ENCODE peak calls at places on chromosomes 2 and 18, in ten cellular contexts. One of them, this sample, is unnamed.

GRCh38 chr18:42920621-42921020 is 194.9 kb downstream of the RIT2 start:
- DNase-seq in H1: no peak
- DNase-seq in A549: no peak
- DNase-seq in transverse colon: no peak
- DNase-seq in SK-N-SH: no peak
- DNase-seq in tibial nerve: no peak
- DNase-seq in ovary: no peak
- DNase-seq in stomach: no peak
- DNase-seq in HepG2: no peak
- DNase-seq in GM12878: no peak
- DNase-seq in this sample: no peak

GRCh38 chr2:186909095-186909494 is 60.1 kb upstream of the ZSWIM2 start:
- DNase-seq in H1: no peak
- DNase-seq in A549: no peak
- DNase-seq in transverse colon: no peak
- DNase-seq in SK-N-SH: no peak
- DNase-seq in tibial nerve: no peak
- DNase-seq in ovary: no peak
- DNase-seq in stomach: no peak
- DNase-seq in HepG2: no peak
- DNase-seq in GM12878: no peak
- DNase-seq in this sample: no peak

GRCh38 chr2:188527110-188527509 is 235.4 kb downstream of the GULP1 start:
- DNase-seq in H1: no peak
- DNase-seq in A549: no peak
- DNase-seq in transverse colon: no peak
- DNase-seq in SK-N-SH: no peak
- DNase-seq in tibial nerve: no peak
- DNase-seq in ovary: no peak
- DNase-seq in stomach: no peak
- DNase-seq in HepG2: no peak
- DNase-seq in GM12878: no peak
- DNase-seq in this sample: no peak

GRCh38 chr2:75896779-75897366 is 186.2 kb upstream of the GCFC2 start:
- DNase-seq in H1: peak
- DNase-seq in A549: peak
- DNase-seq in transverse colon: no peak
- DNase-seq in SK-N-SH: peak
- DNase-seq in tibial nerve: no peak
- DNase-seq in ovary: no peak
- DNase-seq in stomach: peak
- DNase-seq in HepG2: peak
- DNase-seq in GM12878: no peak
- DNase-seq in this sample: no peak

GRCh38 chr2:143205106-143205764 is 76.0 kb downstream of the ARHGAP15 start:
- DNase-seq in H1: no peak
- DNase-seq in A549: no peak
- DNase-seq in transverse colon: no peak
- DNase-seq in SK-N-SH: no peak
- DNase-seq in tibial nerve: no peak
- DNase-seq in ovary: no peak
- DNase-seq in stomach: no peak
- DNase-seq in HepG2: peak
- DNase-seq in GM12878: no peak
- DNase-seq in this sample: no peak

GRCh38 chr18:35267809-35268208 is 22.2 kb downstream of the ZSCAN30 start:
- DNase-seq in H1: no peak
- DNase-seq in A549: no peak
- DNase-seq in transverse colon: peak
- DNase-seq in SK-N-SH: peak
- DNase-seq in tibial nerve: peak
- DNase-seq in ovary: peak
- DNase-seq in stomach: no peak
- DNase-seq in HepG2: no peak
- DNase-seq in GM12878: no peak
- DNase-seq in this sample: peak

GRCh38 chr18:47930086-47930843 is at the start of gene SMAD2:
- DNase-seq in H1: peak
- DNase-seq in A549: peak
- DNase-seq in transverse colon: peak
- DNase-seq in SK-N-SH: peak
- DNase-seq in tibial nerve: peak
- DNase-seq in ovary: peak
- DNase-seq in stomach: peak
- DNase-seq in HepG2: peak
- DNase-seq in GM12878: no peak
- DNase-seq in this sample: peak

GRCh38 chr18:44473394-44474066 is 207.2 kb upstream of the SETBP1 start:
- DNase-seq in H1: no peak
- DNase-seq in A549: no peak
- DNase-seq in transverse colon: no peak
- DNase-seq in SK-N-SH: no peak
- DNase-seq in tibial nerve: no peak
- DNase-seq in ovary: no peak
- DNase-seq in stomach: no peak
- DNase-seq in HepG2: no peak
- DNase-seq in GM12878: no peak
- DNase-seq in this sample: no peak

GRCh38 chr18:51266736-51267135 is 69.3 kb upstream of the MEX3C start:
- DNase-seq in H1: no peak
- DNase-seq in A549: no peak
- DNase-seq in transverse colon: no peak
- DNase-seq in SK-N-SH: no peak
- DNase-seq in tibial nerve: no peak
- DNase-seq in ovary: no peak
- DNase-seq in stomach: no peak
- DNase-seq in HepG2: no peak
- DNase-seq in GM12878: no peak
- DNase-seq in this sample: no peak

GRCh38 chr2:218329826-218330651 is 26.6 kb upstream of the CATIP start:
- DNase-seq in H1: no peak
- DNase-seq in A549: no peak
- DNase-seq in transverse colon: peak
- DNase-seq in SK-N-SH: no peak
- DNase-seq in tibial nerve: no peak
- DNase-seq in ovary: no peak
- DNase-seq in stomach: no peak
- DNase-seq in HepG2: no peak
- DNase-seq in GM12878: peak
- DNase-seq in this sample: no peak

GRCh38 chr2:26605195-26605968 is 35.8 kb downstream of the CIB4 start:
- DNase-seq in H1: peak
- DNase-seq in A549: peak
- DNase-seq in transverse colon: no peak
- DNase-seq in SK-N-SH: peak
- DNase-seq in tibial nerve: peak
- DNase-seq in ovary: peak
- DNase-seq in stomach: no peak
- DNase-seq in HepG2: peak
- DNase-seq in GM12878: peak
- DNase-seq in this sample: peak

GRCh38 chr2:20051518-20052228 is at the start of gene LAPTM4A:
- DNase-seq in H1: peak
- DNase-seq in A549: peak
- DNase-seq in transverse colon: peak
- DNase-seq in SK-N-SH: peak
- DNase-seq in tibial nerve: peak
- DNase-seq in ovary: peak
- DNase-seq in stomach: peak
- DNase-seq in HepG2: peak
- DNase-seq in GM12878: peak
- DNase-seq in this sample: peak

GRCh38 chr2:222709191-222709891 is 37.9 kb downstream of the MOGAT1 start:
- DNase-seq in H1: no peak
- DNase-seq in A549: peak
- DNase-seq in transverse colon: peak
- DNase-seq in SK-N-SH: no peak
- DNase-seq in tibial nerve: peak
- DNase-seq in ovary: no peak
- DNase-seq in stomach: peak
- DNase-seq in HepG2: peak
- DNase-seq in GM12878: no peak
- DNase-seq in this sample: peak

DNA sequence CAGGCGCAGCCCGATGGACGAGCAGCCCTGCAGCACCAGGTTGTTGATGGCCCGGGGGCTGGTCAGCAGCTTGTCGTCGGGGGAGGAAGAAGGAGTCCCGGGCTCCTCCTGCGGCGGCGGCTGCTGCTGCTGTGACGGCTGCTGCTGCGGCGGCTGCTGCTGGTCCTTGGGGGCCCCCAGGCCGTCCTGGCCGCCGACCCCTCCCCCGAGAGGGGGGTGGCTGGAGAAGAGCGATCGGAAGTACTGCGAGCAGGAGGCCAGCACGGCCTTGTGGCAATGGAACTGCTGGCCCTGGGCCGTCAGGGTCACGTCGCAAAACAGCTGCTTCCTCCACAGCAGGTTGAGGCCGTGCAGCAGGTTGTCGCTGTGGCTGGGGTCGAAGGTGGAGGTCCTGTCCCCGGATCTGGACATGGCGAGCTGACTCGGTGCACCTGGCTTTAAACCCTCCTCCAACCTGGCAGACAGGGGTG is 2.6 kb downstream of the KLHL14 start:
- DNase-seq in H1: no peak
- DNase-seq in A549: no peak
- DNase-seq in transverse colon: no peak
- DNase-seq in SK-N-SH: peak
- DNase-seq in tibial nerve: no peak
- DNase-seq in ovary: no peak
- DNase-seq in stomach: no peak
- DNase-seq in HepG2: peak
- DNase-seq in GM12878: no peak
- DNase-seq in this sample: peak
- H3K4me3 ChIP-seq in H1: peak
- H3K4me3 ChIP-seq in A549: no peak
- H3K4me3 ChIP-seq in transverse colon: peak
- H3K4me3 ChIP-seq in SK-N-SH: no peak
- H3K4me3 ChIP-seq in tibial nerve: no peak
- H3K4me3 ChIP-seq in ovary: no peak
- H3K4me3 ChIP-seq in stomach: peak
- H3K4me3 ChIP-seq in HepG2: peak
- H3K4me3 ChIP-seq in GM12878: no peak
- H3K4me3 ChIP-seq in this sample: peak

DNA sequence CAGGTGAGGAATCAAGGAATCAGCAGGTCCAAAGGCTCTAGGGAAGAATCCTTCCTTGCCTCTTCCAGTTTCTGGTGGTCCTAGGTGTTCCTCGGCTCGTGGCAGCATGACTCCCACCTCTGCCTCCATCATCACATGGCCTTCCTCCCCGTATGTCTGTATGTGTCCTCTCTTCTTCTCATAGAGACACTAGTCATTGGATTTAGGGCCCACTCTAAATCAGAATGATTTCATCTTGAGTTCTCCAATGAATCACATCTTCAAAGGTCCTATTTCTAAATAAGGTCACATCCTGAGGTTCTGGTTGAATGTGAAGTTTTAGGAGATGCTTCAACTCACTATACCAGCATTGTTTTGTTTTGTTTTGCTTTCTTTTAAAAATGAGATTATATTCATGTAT is 11.1 kb upstream of the AGFG1 start:
- DNase-seq in H1: no peak
- DNase-seq in A549: no peak
- DNase-seq in transverse colon: no peak
- DNase-seq in SK-N-SH: no peak
- DNase-seq in tibial nerve: no peak
- DNase-seq in ovary: no peak
- DNase-seq in stomach: no peak
- DNase-seq in HepG2: no peak
- DNase-seq in GM12878: no peak
- DNase-seq in this sample: no peak
- TF ChIP-seq EP300 in H1: no peak
- TF ChIP-seq EP300 in A549: no peak
- TF ChIP-seq EP300 in transverse colon: no peak
- TF ChIP-seq EP300 in SK-N-SH: no peak
- TF ChIP-seq EP300 in tibial nerve: no peak
- TF ChIP-seq EP300 in ovary: no peak
- TF ChIP-seq EP300 in stomach: no peak
- TF ChIP-seq EP300 in HepG2: no peak
- TF ChIP-seq EP300 in GM12878: no peak
- TF ChIP-seq EP300 in this sample: no peak

DNA sequence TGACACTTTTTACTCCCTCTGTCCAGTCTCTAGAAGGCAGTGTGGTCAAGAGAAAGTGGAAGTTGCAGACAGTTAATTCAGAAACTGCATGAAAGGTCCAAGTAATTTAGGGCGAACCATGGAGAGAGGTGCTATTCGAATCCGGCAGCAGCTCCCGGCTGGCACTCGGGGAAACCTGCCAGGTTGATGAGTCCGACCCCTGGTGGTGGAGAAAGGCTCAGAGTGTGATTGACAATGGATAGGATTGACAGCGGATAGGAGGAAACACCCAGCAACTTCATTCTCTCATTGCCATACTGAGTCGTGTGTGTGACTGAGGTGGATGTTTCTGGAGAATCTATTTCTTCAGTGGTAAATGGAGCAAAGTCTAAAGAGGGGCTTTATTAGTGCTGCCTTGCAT is 101.7 kb downstream of the DCDC2C start:
- DNase-seq in H1: no peak
- DNase-seq in A549: peak
- DNase-seq in transverse colon: no peak
- DNase-seq in SK-N-SH: peak
- DNase-seq in tibial nerve: peak
- DNase-seq in ovary: no peak
- DNase-seq in stomach: no peak
- DNase-seq in HepG2: peak
- DNase-seq in GM12878: no peak
- DNase-seq in this sample: no peak
- TF ChIP-seq CTCF in H1: peak
- TF ChIP-seq CTCF in A549: peak
- TF ChIP-seq CTCF in transverse colon: no peak
- TF ChIP-seq CTCF in SK-N-SH: peak
- TF ChIP-seq CTCF in tibial nerve: no peak
- TF ChIP-seq CTCF in ovary: no peak
- TF ChIP-seq CTCF in stomach: peak
- TF ChIP-seq CTCF in HepG2: peak
- TF ChIP-seq CTCF in GM12878: peak
- TF ChIP-seq CTCF in this sample: no peak

DNA sequence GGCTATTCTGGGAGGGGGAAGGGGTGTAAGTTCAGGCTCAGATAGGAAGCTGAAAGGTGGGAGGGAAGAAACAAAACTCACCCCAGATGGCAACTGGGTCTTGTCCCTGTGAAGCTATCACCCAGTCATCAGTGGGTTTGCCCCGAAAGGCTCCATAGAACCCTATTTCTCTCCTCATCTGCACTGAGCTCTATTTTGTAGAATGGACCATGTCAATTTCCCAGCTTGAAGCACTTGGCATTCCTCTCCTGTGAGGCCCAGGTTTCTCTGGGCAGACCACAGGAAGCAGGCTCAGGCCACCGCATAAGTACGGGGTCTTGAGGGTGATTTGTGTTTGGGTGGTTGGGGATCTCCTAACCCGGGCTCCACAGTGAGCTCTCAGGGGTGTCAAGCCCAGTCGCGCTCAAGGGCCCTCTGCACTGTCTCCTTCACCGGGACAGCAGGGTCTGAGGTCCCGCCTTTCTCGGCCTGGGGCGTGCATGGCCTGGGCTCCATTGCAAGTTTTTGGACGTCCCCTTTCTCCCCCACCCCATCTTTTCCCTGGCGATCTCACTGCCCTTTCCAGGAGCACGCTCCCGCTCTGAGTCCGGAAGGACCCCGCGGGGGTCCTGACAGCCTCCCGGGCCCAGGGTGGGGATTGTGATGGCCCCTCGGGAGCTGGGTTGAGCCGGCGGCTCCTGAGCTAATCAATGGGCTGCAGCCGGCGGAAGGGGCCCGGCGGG is 27.3 kb upstream of the NOTO start:
- DNase-seq in H1: no peak
- DNase-seq in A549: no peak
- DNase-seq in transverse colon: no peak
- DNase-seq in SK-N-SH: no peak
- DNase-seq in tibial nerve: no peak
- DNase-seq in ovary: no peak
- DNase-seq in stomach: no peak
- DNase-seq in HepG2: no peak
- DNase-seq in GM12878: no peak
- DNase-seq in this sample: no peak
- H3K4me3 ChIP-seq in H1: peak
- H3K4me3 ChIP-seq in A549: no peak
- H3K4me3 ChIP-seq in transverse colon: peak
- H3K4me3 ChIP-seq in SK-N-SH: peak
- H3K4me3 ChIP-seq in tibial nerve: peak
- H3K4me3 ChIP-seq in ovary: peak
- H3K4me3 ChIP-seq in stomach: peak
- H3K4me3 ChIP-seq in HepG2: peak
- H3K4me3 ChIP-seq in GM12878: no peak
- H3K4me3 ChIP-seq in this sample: peak